ENCODE peak calls at places on chromosome 10, in seven cellular contexts. X is H1, Q is endothelial cell of umbilical vein, K is trophoblast cell, F is IMR-90, C is fibroblast of lung, P is OCI-LY7. R is an unnamed sample.

GRCh38 chr10:132407846-132408278 is 10.9 kb downstream of the PWWP2B start:
- DNase-seq in X (peak; percentile 91), Q (peak; percentile 49), K (peak; percentile 83), F (peak; percentile 29), C (peak; percentile 38), P (peak; percentile 17), R (no peak)

GRCh38 chr10:117689566-117689965 is 147.0 kb downstream of the EMX2 start:
- DNase-seq in X (no peak), Q (no peak), K (no peak), F (no peak), C (no peak), P (no peak), R (no peak)

GRCh38 chr10:52440612-52441285 is 126.7 kb downstream of the DKK1 start:
- DNase-seq in X (no peak), Q (peak; percentile 3), K (no peak), F (no peak), C (no peak), P (no peak), R (no peak)

GRCh38 chr10:11578802-11579255 is 32.6 kb downstream of the USP6NL start:
- DNase-seq in X (no peak), Q (no peak), K (no peak), F (no peak), C (no peak), P (no peak), R (no peak)

GRCh38 chr10:11429439-11430052 is 181.9 kb downstream of the USP6NL start:
- DNase-seq in X (no peak), Q (no peak), K (no peak), F (peak; percentile 10), C (no peak), P (no peak), R (no peak)

GRCh38 chr10:26743091-26743490 is 45.6 kb downstream of the PDSS1 start:
- DNase-seq in X (no peak), Q (no peak), K (no peak), F (peak; percentile 32), C (no peak), P (no peak), R (no peak)

GRCh38 chr10:95831515-95831914 is 75.6 kb downstream of the ENTPD1 start:
- DNase-seq in X (no peak), Q (no peak), K (no peak), F (no peak), C (no peak), P (no peak), R (no peak)

GRCh38 chr10:26211781-26212444 is 4.7 kb upstream of the GAD2 start:
- DNase-seq in X (peak; percentile 73), Q (no peak), K (no peak), F (no peak), C (no peak), P (no peak), R (no peak)

GRCh38 chr10:23338155-23338828 is 6.3 kb downstream of the C10orf67 start:
- DNase-seq in X (no peak), Q (no peak), K (peak; percentile 78), F (peak; percentile 67), C (peak; percentile 41), P (no peak), R (peak; percentile 78)

GRCh38 chr10:86709786-86710185 is 41.5 kb downstream of the LDB3 start:
- DNase-seq in X (peak; percentile 45), Q (no peak), K (no peak), F (no peak), C (no peak), P (no peak), R (no peak)

GRCh38 chr10:96904648-96905047 is 72.5 kb downstream of the LCOR start:
- DNase-seq in X (no peak), Q (no peak), K (no peak), F (no peak), C (no peak), P (no peak), R (no peak)

GRCh38 chr10:75294866-75295692 is 59.3 kb upstream of the COMTD1 start:
- DNase-seq in X (peak; percentile 67), Q (peak; percentile 75), K (peak; percentile 90), F (peak; percentile 93), C (peak; percentile 97), P (no peak), R (peak; percentile 73)

GRCh38 chr10:132560248-132560731 is 22.7 kb downstream of the INPP5A start:
- DNase-seq in X (no peak), Q (no peak), K (no peak), F (peak; percentile 12), C (no peak), P (peak; percentile 80), R (no peak)

GRCh38 chr10:132788180-132788830 is 2.4 kb upstream of the NKX6-2 start:
- DNase-seq in X (no peak), Q (no peak), K (no peak), F (peak; percentile 16), C (peak; percentile 24), P (no peak), R (no peak)

GRCh38 chr10:61757525-61758397 is 95.0 kb downstream of the CABCOCO1 start:
- DNase-seq in X (no peak), Q (peak; percentile 67), K (no peak), F (peak; percentile 73), C (peak; percentile 79), P (no peak), R (no peak)

GRCh38 chr10:61759751-61760150 is 97.0 kb downstream of the CABCOCO1 start:
- DNase-seq in X (no peak), Q (no peak), K (no peak), F (no peak), C (no peak), P (no peak), R (no peak)

GRCh38 chr10:61754553-61755540 is 92.1 kb downstream of the CABCOCO1 start:
- DNase-seq in X (no peak), Q (no peak), K (no peak), F (peak; percentile 35), C (no peak), P (no peak), R (no peak)

GRCh38 chr10:61758440-61758839 is 95.7 kb downstream of the CABCOCO1 start:
- DNase-seq in X (no peak), Q (peak; percentile 11), K (no peak), F (peak; percentile 79), C (peak; percentile 96), P (no peak), R (no peak)

GRCh38 chr10:61757001-61757400 is 94.3 kb downstream of the CABCOCO1 start:
- DNase-seq in X (no peak), Q (no peak), K (no peak), F (no peak), C (no peak), P (no peak), R (no peak)
- H2AFZ ChIP-seq in X (no peak overlapping the region), Q (no peak overlapping the region), K (no peak overlapping the region), F (no peak overlapping the region), C (no peak overlapping the region), P (no peak overlapping the region), R (no peak overlapping the region)

GRCh38 chr10:124693801-124694416 is 50.3 kb downstream of the FAM53B start:
- DNase-seq in X (no peak), Q (no peak), K (peak; percentile 69), F (no peak), C (no peak), P (no peak), R (no peak)

GRCh38 chr10:124695259-124695658 is 48.9 kb downstream of the FAM53B start:
- DNase-seq in X (no peak), Q (no peak), K (no peak), F (no peak), C (no peak), P (no peak), R (no peak)

GRCh38 chr10:124694467-124695195 is 49.5 kb downstream of the FAM53B start:
- DNase-seq in X (no peak), Q (no peak), K (peak; percentile 52), F (no peak), C (no peak), P (no peak), R (no peak)

GRCh38 chr10:124691448-124692435 is 52.4 kb downstream of the FAM53B start:
- DNase-seq in X (no peak), Q (no peak), K (no peak), F (no peak), C (no peak), P (no peak), R (no peak)

DNA sequence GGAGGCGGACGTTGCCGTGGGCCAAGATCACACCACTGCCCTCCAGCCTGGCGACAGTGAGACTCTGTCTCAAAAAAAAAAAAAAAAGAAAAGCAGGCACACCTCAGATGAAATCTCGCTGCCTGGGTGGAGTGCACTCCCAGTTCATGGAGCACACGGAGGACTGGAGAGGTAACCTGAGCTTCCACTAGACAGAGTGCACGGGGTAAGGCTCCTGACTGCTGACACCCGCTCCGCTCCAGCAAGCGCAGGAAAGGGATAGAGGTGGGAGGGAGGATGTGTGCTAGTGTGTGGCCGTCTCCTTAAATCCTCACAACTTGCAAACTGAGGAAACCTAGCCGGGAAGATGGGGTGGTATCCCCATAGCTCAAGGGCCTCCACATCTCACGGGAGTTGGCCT is 50.8 kb downstream of the FAM53B start:
- DNase-seq in X (no peak), Q (no peak), K (no peak), F (no peak), C (no peak), P (no peak), R (no peak)
- H2AFZ ChIP-seq in X (no peak overlapping the region), Q (no peak overlapping the region), K (peak overlapping the region; percentile 9), F (no peak overlapping the region), C (no peak overlapping the region), P (no peak overlapping the region), R (no peak overlapping the region)

GRCh38 chr10:31118561-31118960 is 86.9 kb upstream of the ZNF438 start:
- DNase-seq in X (no peak), Q (no peak), K (no peak), F (peak; percentile 62), C (no peak), P (no peak), R (no peak)

GRCh38 chr10:31121797-31122586 is 90.3 kb upstream of the ZNF438 start:
- DNase-seq in X (no peak), Q (no peak), K (no peak), F (peak; percentile 46), C (no peak), P (no peak), R (no peak)

GRCh38 chr10:31120392-31120791 is 88.7 kb upstream of the ZNF438 start:
- DNase-seq in X (no peak), Q (no peak), K (no peak), F (peak; percentile 38), C (peak; percentile 56), P (no peak), R (no peak)

GRCh38 chr10:31123946-31124345 is 92.3 kb upstream of the ZNF438 start:
- DNase-seq in X (no peak), Q (no peak), K (no peak), F (no peak), C (no peak), P (no peak), R (no peak)

DNA sequence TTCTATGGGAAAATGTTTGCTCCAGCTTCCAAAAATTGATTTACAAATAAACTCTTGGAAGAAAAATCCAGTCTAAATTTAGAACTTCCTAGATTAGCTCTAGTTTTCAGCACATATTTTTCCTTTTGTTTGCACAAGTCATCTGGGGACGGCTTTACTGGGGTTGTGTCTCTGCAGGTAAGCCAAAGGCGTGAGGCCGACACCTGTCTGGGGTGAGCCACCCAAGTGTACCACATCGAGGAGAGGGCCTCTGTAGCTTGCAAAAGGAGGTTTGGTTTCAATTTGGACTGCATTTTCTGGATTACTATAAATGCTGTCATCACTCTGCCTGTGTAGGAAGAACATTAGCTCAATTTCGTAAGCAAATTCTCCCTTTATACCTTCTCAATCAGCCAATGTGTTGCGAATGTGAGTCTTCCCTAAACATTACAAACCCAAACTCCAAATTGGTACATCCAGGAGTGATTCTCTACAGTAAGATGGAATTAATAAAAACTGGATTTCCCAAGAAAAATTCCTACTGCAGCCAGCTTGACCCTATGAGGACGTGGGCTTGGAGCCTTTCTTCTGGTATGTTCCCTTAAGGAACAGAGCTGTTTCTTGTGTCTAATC is 89.5 kb upstream of the ZNF438 start:
- DNase-seq in X (peak; percentile 14), Q (no peak), K (no peak), F (peak; percentile 31), C (peak; percentile 32), P (no peak), R (no peak)
- H2AFZ ChIP-seq in X (no peak overlapping the region), Q (no peak overlapping the region), K (no peak overlapping the region), F (peak overlapping the region; percentile 55), C (peak overlapping the region; percentile 33), P (no peak overlapping the region), R (no peak overlapping the region)

GRCh38 chr10:82922046-82922445 is 1047.1 kb downstream of the NRG3 start:
- DNase-seq in X (no peak), Q (no peak), K (no peak), F (no peak), C (no peak), P (no peak), R (no peak)
- H2AFZ ChIP-seq in X (no peak overlapping the region), Q (no peak overlapping the region), K (no peak overlapping the region), F (no peak overlapping the region), C (no peak overlapping the region), P (no peak overlapping the region), R (no peak overlapping the region)

R was measured in keratinocyte.